ENCODE peak calls at places on chromosomes 12 and 14, in six cellular contexts. One of them, this sample, is unnamed.

GRCh38 chr12:92098594-92099370 is 46.9 kb downstream of the BTG1 start:
- DNase-seq in activated CD4-positive, alpha-beta T cell treated with anti-CD3 and anti-CD28 coated beads, Interleukin-2, amount 50 U/mL, for 1 hour: no peak
- DNase-seq in HFFc6: no peak
- DNase-seq in T-helper 1 cell: no peak
- DNase-seq in GDM1: no peak
- DNase-seq in stimulated activated CD4-positive, alpha-beta T cell treated with anti-CD3 and anti-CD28 coated beads, Interleukin-2, amount 100 ng/mL, for 24 hours: no peak
- DNase-seq in this sample: no peak

GRCh38 chr14:56004807-56005579 is 113.2 kb upstream of the PELI2 start:
- DNase-seq in activated CD4-positive, alpha-beta T cell treated with anti-CD3 and anti-CD28 coated beads, Interleukin-2, amount 50 U/mL, for 1 hour: peak
- DNase-seq in HFFc6: peak
- DNase-seq in T-helper 1 cell: no peak
- DNase-seq in GDM1: no peak
- DNase-seq in stimulated activated CD4-positive, alpha-beta T cell treated with anti-CD3 and anti-CD28 coated beads, Interleukin-2, amount 100 ng/mL, for 24 hours: peak
- DNase-seq in this sample: no peak

GRCh38 chr14:78440351-78440750 is 270.2 kb downstream of the NRXN3 start:
- DNase-seq in activated CD4-positive, alpha-beta T cell treated with anti-CD3 and anti-CD28 coated beads, Interleukin-2, amount 50 U/mL, for 1 hour: no peak
- DNase-seq in HFFc6: no peak
- DNase-seq in T-helper 1 cell: no peak
- DNase-seq in GDM1: no peak
- DNase-seq in stimulated activated CD4-positive, alpha-beta T cell treated with anti-CD3 and anti-CD28 coated beads, Interleukin-2, amount 100 ng/mL, for 24 hours: no peak
- DNase-seq in this sample: no peak

GRCh38 chr12:93580682-93581081 is 8.2 kb downstream of the SOCS2 start:
- DNase-seq in activated CD4-positive, alpha-beta T cell treated with anti-CD3 and anti-CD28 coated beads, Interleukin-2, amount 50 U/mL, for 1 hour: no peak
- DNase-seq in HFFc6: no peak
- DNase-seq in T-helper 1 cell: no peak
- DNase-seq in GDM1: no peak
- DNase-seq in stimulated activated CD4-positive, alpha-beta T cell treated with anti-CD3 and anti-CD28 coated beads, Interleukin-2, amount 100 ng/mL, for 24 hours: no peak
- DNase-seq in this sample: no peak

GRCh38 chr12:109538191-109538863 is 35.0 kb downstream of the MMAB start:
- DNase-seq in activated CD4-positive, alpha-beta T cell treated with anti-CD3 and anti-CD28 coated beads, Interleukin-2, amount 50 U/mL, for 1 hour: no peak
- DNase-seq in HFFc6: no peak
- DNase-seq in T-helper 1 cell: no peak
- DNase-seq in GDM1: no peak
- DNase-seq in stimulated activated CD4-positive, alpha-beta T cell treated with anti-CD3 and anti-CD28 coated beads, Interleukin-2, amount 100 ng/mL, for 24 hours: no peak
- DNase-seq in this sample: no peak

GRCh38 chr14:93701562-93701961 is 86.7 kb downstream of the PRIMA1 start:
- DNase-seq in activated CD4-positive, alpha-beta T cell treated with anti-CD3 and anti-CD28 coated beads, Interleukin-2, amount 50 U/mL, for 1 hour: no peak
- DNase-seq in HFFc6: no peak
- DNase-seq in T-helper 1 cell: no peak
- DNase-seq in GDM1: no peak
- DNase-seq in stimulated activated CD4-positive, alpha-beta T cell treated with anti-CD3 and anti-CD28 coated beads, Interleukin-2, amount 100 ng/mL, for 24 hours: no peak
- DNase-seq in this sample: no peak

GRCh38 chr14:73823339-73823885 is 28.2 kb upstream of the PTGR2 start:
- DNase-seq in activated CD4-positive, alpha-beta T cell treated with anti-CD3 and anti-CD28 coated beads, Interleukin-2, amount 50 U/mL, for 1 hour: no peak
- DNase-seq in HFFc6: no peak
- DNase-seq in T-helper 1 cell: no peak
- DNase-seq in GDM1: no peak
- DNase-seq in stimulated activated CD4-positive, alpha-beta T cell treated with anti-CD3 and anti-CD28 coated beads, Interleukin-2, amount 100 ng/mL, for 24 hours: no peak
- DNase-seq in this sample: no peak

GRCh38 chr14:97219356-97220017 is 422.3 kb downstream of the VRK1 start:
- DNase-seq in activated CD4-positive, alpha-beta T cell treated with anti-CD3 and anti-CD28 coated beads, Interleukin-2, amount 50 U/mL, for 1 hour: peak
- DNase-seq in HFFc6: no peak
- DNase-seq in T-helper 1 cell: no peak
- DNase-seq in GDM1: no peak
- DNase-seq in stimulated activated CD4-positive, alpha-beta T cell treated with anti-CD3 and anti-CD28 coated beads, Interleukin-2, amount 100 ng/mL, for 24 hours: peak
- DNase-seq in this sample: no peak

GRCh38 chr14:37150414-37150813 is 22.0 kb downstream of the SLC25A21 start:
- DNase-seq in activated CD4-positive, alpha-beta T cell treated with anti-CD3 and anti-CD28 coated beads, Interleukin-2, amount 50 U/mL, for 1 hour: no peak
- DNase-seq in HFFc6: peak
- DNase-seq in T-helper 1 cell: no peak
- DNase-seq in GDM1: no peak
- DNase-seq in stimulated activated CD4-positive, alpha-beta T cell treated with anti-CD3 and anti-CD28 coated beads, Interleukin-2, amount 100 ng/mL, for 24 hours: no peak
- DNase-seq in this sample: peak